ENCODE peak calls at places on chromosomes 12 and 14, in nine cellular contexts. D is tibial nerve, U is Peyer's patch, C is testis, S is ovary, M is neural progenitor cell, I is Panc1, N is heart left ventricle, L is stomach. Z is an unnamed sample. For H3K4me1, the result is how much of the 10 kb centered on the place peaks cover.

GRCh38 chr12:5798242-5799015 is 146.6 kb downstream of the ANO2 start:
- DNase-seq in S (no peak), C (no peak), D (no peak), U (no peak), L (no peak), M (no peak), I (no peak), N (no peak), Z (no peak)

GRCh38 chr14:78764240-78764639 is 594.1 kb downstream of the NRXN3 start:
- DNase-seq in N (no peak), M (no peak), D (no peak), L (no peak), U (no peak), C (no peak), S (no peak), I (no peak), Z (no peak)

GRCh38 chr12:3042394-3042793 is 34.8 kb upstream of the TSPAN9 start:
- DNase-seq in U (no peak), D (no peak), C (no peak), M (no peak), I (no peak), L (no peak), N (peak), S (no peak), Z (no peak)

GRCh38 chr12:68375701-68376469 is 43.7 kb upstream of the MDM1 start:
- DNase-seq in D (no peak), N (no peak), S (no peak), I (no peak), C (no peak), M (no peak), L (no peak), U (no peak), Z (no peak)

GRCh38 chr12:32437095-32437515 is 37.7 kb downstream of the FGD4 start:
- DNase-seq in S (no peak), C (no peak), U (no peak), I (peak), L (no peak), D (no peak), M (no peak), N (no peak), Z (no peak)

GRCh38 chr12:102800565-102800964 is 116.5 kb downstream of the PAH start:
- DNase-seq in D (no peak), U (no peak), C (no peak), N (no peak), I (no peak), M (no peak), S (no peak), L (no peak), Z (no peak)

GRCh38 chr12:55931780-55932545 is 1.0 kb downstream of the DGKA start:
- DNase-seq in C (peak), D (peak), M (peak), I (no peak), S (peak), U (peak), L (peak), N (peak), Z (peak)

GRCh38 chr14:51540364-51540763 is 111.3 kb upstream of the FRMD6 start:
- DNase-seq in M (no peak), S (no peak), I (no peak), L (no peak), U (no peak), D (no peak), C (no peak), N (no peak), Z (no peak)

GRCh38 chr14:97298331-97298730 is 501.1 kb downstream of the VRK1 start:
- DNase-seq in M (peak), S (no peak), N (no peak), C (peak), I (no peak), L (no peak), U (no peak), D (no peak), Z (no peak)

GRCh38 chr14:36570065-36570464 is 12.3 kb downstream of the NKX2-8 start:
- DNase-seq in N (no peak), U (no peak), D (no peak), C (no peak), S (no peak), M (no peak), L (no peak), I (no peak), Z (no peak)

GRCh38 chr12:29676676-29677075 is 107.1 kb downstream of the TMTC1 start:
- DNase-seq in M (no peak), S (no peak), D (no peak), N (no peak), C (no peak), U (no peak), I (no peak), L (no peak), Z (no peak)

GRCh38 chr14:32044454-32044853 is 32.6 kb upstream of the ARHGAP5 start:
- DNase-seq in I (no peak), L (no peak), N (no peak), M (no peak), U (no peak), C (no peak), D (no peak), S (no peak), Z (no peak)

GRCh38 chr14:32514236-32514635 is 185.1 kb downstream of the AKAP6 start:
- DNase-seq in U (no peak), I (no peak), S (no peak), D (no peak), L (no peak), N (no peak), M (no peak), C (no peak), Z (no peak)

GRCh38 chr14:105043656-105044055 is 21.6 kb downstream of the GPR132 start:
- DNase-seq in S (no peak), N (no peak), L (no peak), I (no peak), M (no peak), D (no peak), C (no peak), U (no peak), Z (peak)

GRCh38 chr14:105041841-105042765 is 21.2 kb upstream of the CDCA4 start:
- DNase-seq in D (no peak), M (no peak), I (no peak), N (no peak), C (no peak), L (no peak), S (no peak), U (no peak), Z (peak)

GRCh38 chr14:105042813-105043212 is 21.9 kb upstream of the CDCA4 start:
- DNase-seq in C (no peak), N (no peak), D (no peak), I (no peak), M (no peak), L (no peak), U (no peak), S (no peak), Z (peak)

GRCh38 chr14:105034314-105035039 is 13.6 kb upstream of the CDCA4 start:
- DNase-seq in M (no peak), C (no peak), I (no peak), S (no peak), U (no peak), L (no peak), D (no peak), N (no peak), Z (peak)

DNA sequence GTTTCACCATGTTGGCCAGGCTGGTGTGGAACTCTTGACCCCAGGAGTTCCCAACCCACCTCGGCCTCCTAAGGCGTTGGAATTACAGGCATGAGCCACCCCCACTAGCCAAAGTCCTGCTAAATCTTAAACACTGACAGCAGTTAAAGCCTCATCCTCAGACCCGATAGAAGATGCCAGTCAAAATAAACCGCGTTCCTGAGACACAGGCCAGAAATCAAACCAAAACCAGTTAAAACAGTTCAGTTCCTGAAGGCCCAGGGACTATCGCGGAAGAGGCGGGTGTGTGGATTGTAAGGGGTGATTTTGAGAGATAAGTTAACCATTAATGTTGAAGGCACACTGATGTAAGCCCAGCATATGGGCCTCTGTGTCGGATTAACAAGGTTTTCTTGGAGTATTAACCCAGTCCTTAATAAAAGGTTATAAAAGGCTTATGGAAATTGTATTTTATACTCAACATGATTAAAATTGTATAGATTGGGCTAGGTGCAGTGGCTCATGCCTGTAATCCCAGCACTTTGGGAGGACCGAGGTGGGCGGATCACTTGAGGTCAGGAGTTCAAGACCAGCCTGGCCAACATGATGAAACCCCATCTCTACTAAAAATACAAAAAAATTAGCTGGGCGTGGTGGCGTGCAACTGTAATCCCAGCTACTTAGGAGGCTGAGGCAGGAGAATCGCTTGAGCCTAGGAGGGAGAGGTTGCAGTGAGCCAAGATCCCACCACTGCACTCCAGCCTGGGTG is 18.7 kb upstream of the CDCA4 start:
- DNase-seq in I (no peak), S (no peak), L (no peak), D (no peak), N (no peak), M (no peak), U (no peak), C (no peak), Z (peak)
- H3K27ac ChIP-seq in I (peak), S (no peak), L (no peak), D (no peak), N (no peak), M (no peak), U (no peak), C (no peak), Z (no peak)

DNA sequence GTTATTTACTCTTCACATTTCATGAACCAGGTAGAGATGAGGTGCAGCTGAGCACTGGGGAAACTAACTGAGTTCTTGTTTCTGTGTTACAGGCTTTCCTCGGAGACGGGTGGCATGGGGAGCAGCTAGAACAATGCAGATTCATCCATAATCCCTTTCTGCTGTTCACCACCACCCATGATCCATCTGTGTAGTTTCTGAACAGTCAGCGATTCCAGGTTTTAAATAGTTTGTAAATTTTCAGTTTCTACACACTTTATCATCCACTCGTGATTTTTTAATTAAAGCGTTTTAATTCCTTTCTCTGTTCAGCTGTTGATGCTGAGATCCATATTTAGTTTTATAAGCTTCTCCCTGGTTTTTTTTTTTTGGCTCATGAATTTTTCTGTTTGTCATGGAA is 19.9 kb downstream of the MAP3K12 start:
- DNase-seq in U (no peak), N (no peak), S (no peak), M (no peak), L (no peak), I (no peak), D (no peak), C (no peak), Z (no peak)
- H3K4me1 ChIP-seq in U (under half), N (under half), S (under half), M (half or more), L (under half), I (under half), D (half or more), C (under half), Z (under half)

GRCh38 chr12:46265734-46266133 is 3.1 kb downstream of the SLC38A1 start:
- DNase-seq in I (no peak), U (no peak), L (no peak), C (no peak), D (no peak), S (no peak), M (no peak), N (no peak), Z (no peak)
- H3K27ac ChIP-seq in I (peak), U (no peak), L (peak), C (no peak), D (no peak), S (no peak), M (no peak), N (peak), Z (no peak)

DNA sequence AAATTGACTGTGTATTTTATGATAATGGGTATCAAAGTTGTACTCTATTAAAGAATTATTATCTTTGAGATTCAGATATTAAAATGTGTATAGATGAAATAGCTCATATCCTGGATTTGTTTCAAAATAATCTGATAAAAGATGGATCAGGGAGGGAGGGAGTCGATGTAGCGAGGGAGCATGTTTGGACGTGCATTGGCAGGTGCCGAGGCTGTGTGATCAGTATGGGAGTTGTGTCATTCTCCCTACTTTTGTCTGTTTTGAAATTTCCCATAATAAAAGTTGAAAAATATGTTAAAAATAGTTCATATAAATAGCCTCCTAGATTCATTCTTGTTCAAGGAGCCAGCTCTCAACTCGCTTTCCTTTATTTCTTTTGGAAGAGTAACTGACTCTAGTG is 171.6 kb upstream of the HIF1A start:
- DNase-seq in I (no peak), D (no peak), C (no peak), M (no peak), U (no peak), L (no peak), N (no peak), S (no peak), Z (no peak)
- H3K4me1 ChIP-seq in I (under half), D (under half), C (under half), M (under half), U (under half), L (under half), N (under half), S (under half), Z (half or more)

GRCh38 chr12:116354950-116355779 is 77.7 kb upstream of the MED13L start:
- DNase-seq in U (no peak), N (no peak), S (no peak), C (no peak), D (no peak), L (no peak), M (no peak), I (no peak), Z (no peak)
- H3K27ac ChIP-seq in U (no peak), N (no peak), S (no peak), C (no peak), D (no peak), L (no peak), M (no peak), I (peak), Z (no peak)

DNA sequence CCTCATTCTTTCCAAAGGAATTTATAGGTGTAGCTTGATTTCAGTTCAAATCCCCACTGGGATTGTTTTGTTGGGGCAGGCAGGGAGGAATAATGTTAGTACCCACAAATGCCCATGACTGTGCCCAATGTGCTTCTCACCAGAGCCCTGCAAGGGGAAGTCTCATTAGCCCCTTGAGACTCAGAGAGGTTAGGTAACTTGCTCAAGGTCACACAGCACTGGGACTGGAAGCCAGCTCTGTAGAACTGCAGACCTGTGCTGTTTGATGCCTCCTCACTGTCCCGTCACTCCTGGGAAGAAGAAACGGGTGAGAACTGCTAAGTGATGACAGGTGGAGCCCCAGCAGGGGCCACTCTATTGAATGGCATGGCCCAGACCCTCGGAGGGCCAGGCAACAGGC is 8.9 kb downstream of the ANKRD9 start:
- DNase-seq in M (no peak), I (no peak), L (no peak), S (no peak), N (no peak), C (no peak), D (no peak), U (no peak), Z (no peak)
- H3K4me1 ChIP-seq in M (under half), I (under half), L (under half), S (under half), N (under half), C (under half), D (under half), U (under half), Z (under half)